ENCODE peak calls at places on chromosomes 2 and 18, in ten cellular contexts. One of them, this sample, is unnamed.

GRCh38 chr18:627211-627610 is 30.2 kb upstream of the TYMS start:
- DNase-seq in RWPE1: no peak
- DNase-seq in NCI-H146: no peak
- DNase-seq in colonic mucosa: no peak
- DNase-seq in IMR-90: peak
- DNase-seq in NCI-H2171: no peak
- DNase-seq in stimulated activated CD4-positive, alpha-beta T cell treated with anti-CD3 and anti-CD28 coated beads, Interleukin-15, amount 100 ng/mL, for 24 hours: no peak
- DNase-seq in activated CD8-positive, alpha-beta T cell treated with anti-CD3 and anti-CD28 coated beads, Interleukin-2, amount 10 ng/mL, durations not matched to agents 7 days and 5 days: no peak
- DNase-seq in Peyer's patch: no peak
- DNase-seq in naive thymus-derived CD4-positive, alpha-beta T cell: no peak
- DNase-seq in this sample: no peak

GRCh38 chr2:69087211-69087911 is 74.4 kb downstream of the ANTXR1 start:
- DNase-seq in RWPE1: no peak
- DNase-seq in colonic mucosa: no peak
- DNase-seq in naive thymus-derived CD4-positive, alpha-beta T cell: no peak
- DNase-seq in NCI-H2171: no peak
- DNase-seq in activated CD8-positive, alpha-beta T cell treated with anti-CD3 and anti-CD28 coated beads, Interleukin-2, amount 10 ng/mL, durations not matched to agents 7 days and 5 days: no peak
- DNase-seq in NCI-H146: no peak
- DNase-seq in stimulated activated CD4-positive, alpha-beta T cell treated with anti-CD3 and anti-CD28 coated beads, Interleukin-15, amount 100 ng/mL, for 24 hours: no peak
- DNase-seq in Peyer's patch: no peak
- DNase-seq in IMR-90: no peak
- DNase-seq in this sample: no peak

GRCh38 chr2:127193948-127194267 is 26.2 kb downstream of the CYP27C1 start:
- DNase-seq in NCI-H146: no peak
- DNase-seq in activated CD8-positive, alpha-beta T cell treated with anti-CD3 and anti-CD28 coated beads, Interleukin-2, amount 10 ng/mL, durations not matched to agents 7 days and 5 days: no peak
- DNase-seq in NCI-H2171: no peak
- DNase-seq in colonic mucosa: no peak
- DNase-seq in IMR-90: peak
- DNase-seq in Peyer's patch: no peak
- DNase-seq in RWPE1: no peak
- DNase-seq in naive thymus-derived CD4-positive, alpha-beta T cell: no peak
- DNase-seq in stimulated activated CD4-positive, alpha-beta T cell treated with anti-CD3 and anti-CD28 coated beads, Interleukin-15, amount 100 ng/mL, for 24 hours: no peak
- DNase-seq in this sample: no peak

GRCh38 chr18:11989174-11989573 is 7.9 kb downstream of the IMPA2 start:
- DNase-seq in naive thymus-derived CD4-positive, alpha-beta T cell: no peak
- DNase-seq in NCI-H146: peak
- DNase-seq in stimulated activated CD4-positive, alpha-beta T cell treated with anti-CD3 and anti-CD28 coated beads, Interleukin-15, amount 100 ng/mL, for 24 hours: no peak
- DNase-seq in IMR-90: no peak
- DNase-seq in Peyer's patch: no peak
- DNase-seq in colonic mucosa: peak
- DNase-seq in activated CD8-positive, alpha-beta T cell treated with anti-CD3 and anti-CD28 coated beads, Interleukin-2, amount 10 ng/mL, durations not matched to agents 7 days and 5 days: no peak
- DNase-seq in NCI-H2171: no peak
- DNase-seq in RWPE1: no peak
- DNase-seq in this sample: no peak

GRCh38 chr2:165793161-165793778 is 777 bp downstream of the GALNT3 start:
- DNase-seq in naive thymus-derived CD4-positive, alpha-beta T cell: peak
- DNase-seq in IMR-90: no peak
- DNase-seq in RWPE1: peak
- DNase-seq in NCI-H146: peak
- DNase-seq in stimulated activated CD4-positive, alpha-beta T cell treated with anti-CD3 and anti-CD28 coated beads, Interleukin-15, amount 100 ng/mL, for 24 hours: peak
- DNase-seq in colonic mucosa: peak
- DNase-seq in Peyer's patch: peak
- DNase-seq in activated CD8-positive, alpha-beta T cell treated with anti-CD3 and anti-CD28 coated beads, Interleukin-2, amount 10 ng/mL, durations not matched to agents 7 days and 5 days: peak
- DNase-seq in NCI-H2171: no peak
- DNase-seq in this sample: no peak

GRCh38 chr2:10454505-10454904 is 6.4 kb upstream of the ODC1 start:
- DNase-seq in IMR-90: no peak
- DNase-seq in stimulated activated CD4-positive, alpha-beta T cell treated with anti-CD3 and anti-CD28 coated beads, Interleukin-15, amount 100 ng/mL, for 24 hours: no peak
- DNase-seq in Peyer's patch: no peak
- DNase-seq in naive thymus-derived CD4-positive, alpha-beta T cell: no peak
- DNase-seq in colonic mucosa: no peak
- DNase-seq in NCI-H146: no peak
- DNase-seq in NCI-H2171: no peak
- DNase-seq in RWPE1: no peak
- DNase-seq in activated CD8-positive, alpha-beta T cell treated with anti-CD3 and anti-CD28 coated beads, Interleukin-2, amount 10 ng/mL, durations not matched to agents 7 days and 5 days: no peak
- DNase-seq in this sample: no peak

GRCh38 chr18:3722662-3723433 is 272.9 kb downstream of the TGIF1 start:
- DNase-seq in IMR-90: peak
- DNase-seq in colonic mucosa: no peak
- DNase-seq in NCI-H146: no peak
- DNase-seq in Peyer's patch: no peak
- DNase-seq in stimulated activated CD4-positive, alpha-beta T cell treated with anti-CD3 and anti-CD28 coated beads, Interleukin-15, amount 100 ng/mL, for 24 hours: no peak
- DNase-seq in NCI-H2171: no peak
- DNase-seq in naive thymus-derived CD4-positive, alpha-beta T cell: no peak
- DNase-seq in RWPE1: no peak
- DNase-seq in activated CD8-positive, alpha-beta T cell treated with anti-CD3 and anti-CD28 coated beads, Interleukin-2, amount 10 ng/mL, durations not matched to agents 7 days and 5 days: no peak
- DNase-seq in this sample: no peak

GRCh38 chr18:36326771-36327170 is 29.3 kb downstream of the FHOD3 start:
- DNase-seq in Peyer's patch: no peak
- DNase-seq in RWPE1: no peak
- DNase-seq in NCI-H2171: no peak
- DNase-seq in colonic mucosa: no peak
- DNase-seq in activated CD8-positive, alpha-beta T cell treated with anti-CD3 and anti-CD28 coated beads, Interleukin-2, amount 10 ng/mL, durations not matched to agents 7 days and 5 days: no peak
- DNase-seq in naive thymus-derived CD4-positive, alpha-beta T cell: no peak
- DNase-seq in stimulated activated CD4-positive, alpha-beta T cell treated with anti-CD3 and anti-CD28 coated beads, Interleukin-15, amount 100 ng/mL, for 24 hours: no peak
- DNase-seq in NCI-H146: no peak
- DNase-seq in IMR-90: no peak
- DNase-seq in this sample: no peak

GRCh38 chr2:79849949-79850348 is 337.1 kb downstream of the CTNNA2 start:
- DNase-seq in IMR-90: no peak
- DNase-seq in NCI-H2171: no peak
- DNase-seq in NCI-H146: no peak
- DNase-seq in RWPE1: no peak
- DNase-seq in colonic mucosa: no peak
- DNase-seq in activated CD8-positive, alpha-beta T cell treated with anti-CD3 and anti-CD28 coated beads, Interleukin-2, amount 10 ng/mL, durations not matched to agents 7 days and 5 days: no peak
- DNase-seq in naive thymus-derived CD4-positive, alpha-beta T cell: no peak
- DNase-seq in stimulated activated CD4-positive, alpha-beta T cell treated with anti-CD3 and anti-CD28 coated beads, Interleukin-15, amount 100 ng/mL, for 24 hours: no peak
- DNase-seq in Peyer's patch: no peak
- DNase-seq in this sample: no peak

GRCh38 chr18:40676676-40677075 is 1278.4 kb upstream of the PIK3C3 start:
- DNase-seq in colonic mucosa: no peak
- DNase-seq in RWPE1: peak
- DNase-seq in naive thymus-derived CD4-positive, alpha-beta T cell: no peak
- DNase-seq in NCI-H146: no peak
- DNase-seq in stimulated activated CD4-positive, alpha-beta T cell treated with anti-CD3 and anti-CD28 coated beads, Interleukin-15, amount 100 ng/mL, for 24 hours: no peak
- DNase-seq in IMR-90: peak
- DNase-seq in Peyer's patch: no peak
- DNase-seq in NCI-H2171: no peak
- DNase-seq in activated CD8-positive, alpha-beta T cell treated with anti-CD3 and anti-CD28 coated beads, Interleukin-2, amount 10 ng/mL, durations not matched to agents 7 days and 5 days: no peak
- DNase-seq in this sample: no peak

GRCh38 chr18:76839395-76839794 is 17.0 kb downstream of the ZNF236 start:
- DNase-seq in RWPE1: no peak
- DNase-seq in colonic mucosa: no peak
- DNase-seq in NCI-H146: no peak
- DNase-seq in NCI-H2171: no peak
- DNase-seq in naive thymus-derived CD4-positive, alpha-beta T cell: no peak
- DNase-seq in stimulated activated CD4-positive, alpha-beta T cell treated with anti-CD3 and anti-CD28 coated beads, Interleukin-15, amount 100 ng/mL, for 24 hours: no peak
- DNase-seq in Peyer's patch: no peak
- DNase-seq in IMR-90: peak
- DNase-seq in activated CD8-positive, alpha-beta T cell treated with anti-CD3 and anti-CD28 coated beads, Interleukin-2, amount 10 ng/mL, durations not matched to agents 7 days and 5 days: no peak
- DNase-seq in this sample: no peak

GRCh38 chr18:24014062-24014985 is at the start of gene TTC39C:
- DNase-seq in NCI-H146: peak
- DNase-seq in stimulated activated CD4-positive, alpha-beta T cell treated with anti-CD3 and anti-CD28 coated beads, Interleukin-15, amount 100 ng/mL, for 24 hours: peak
- DNase-seq in IMR-90: peak
- DNase-seq in Peyer's patch: peak
- DNase-seq in colonic mucosa: peak
- DNase-seq in RWPE1: peak
- DNase-seq in naive thymus-derived CD4-positive, alpha-beta T cell: peak
- DNase-seq in activated CD8-positive, alpha-beta T cell treated with anti-CD3 and anti-CD28 coated beads, Interleukin-2, amount 10 ng/mL, durations not matched to agents 7 days and 5 days: peak
- DNase-seq in NCI-H2171: peak
- DNase-seq in this sample: peak

GRCh38 chr2:73285162-73285739 is 973 bp upstream of the FBXO41 start:
- DNase-seq in RWPE1: no peak
- DNase-seq in stimulated activated CD4-positive, alpha-beta T cell treated with anti-CD3 and anti-CD28 coated beads, Interleukin-15, amount 100 ng/mL, for 24 hours: no peak
- DNase-seq in colonic mucosa: no peak
- DNase-seq in Peyer's patch: peak
- DNase-seq in NCI-H2171: no peak
- DNase-seq in NCI-H146: peak
- DNase-seq in IMR-90: no peak
- DNase-seq in activated CD8-positive, alpha-beta T cell treated with anti-CD3 and anti-CD28 coated beads, Interleukin-2, amount 10 ng/mL, durations not matched to agents 7 days and 5 days: peak
- DNase-seq in naive thymus-derived CD4-positive, alpha-beta T cell: no peak
- DNase-seq in this sample: no peak